ENCODE peak calls at places on chromosomes 6 and 20, in ten cellular contexts. I is breast epithelium; J is neural progenitor cell; N is lower lobe of right lung; H is brain microvascular endothelial cell; B is heart right ventricle; W is CD4-positive, CD25-positive, alpha-beta regulatory T cell; F is psoas muscle; R is ovary; X is SK-N-SH. E is an unnamed sample.

GRCh38 chr6:169288591-169288990 is 34.9 kb upstream of the THBS2 start:
- DNase-seq in F (peak; percentile 62), B (no peak), H (peak; percentile 40), W (no peak), J (no peak), R (no peak), I (no peak), X (no peak), N (no peak), E (no peak)

GRCh38 chr6:24330137-24330732 is 27.6 kb downstream of the DCDC2 start:
- DNase-seq in X (no peak), J (no peak), R (no peak), H (no peak), F (no peak), N (no peak), W (no peak), B (no peak), I (no peak), E (no peak)

GRCh38 chr6:55969501-55969900 is 94.1 kb upstream of the BMP5 start:
- DNase-seq in I (no peak), W (no peak), B (no peak), R (no peak), H (no peak), N (no peak), F (no peak), J (no peak), X (no peak), E (no peak)

GRCh38 chr6:24497254-24497989 is 2.7 kb downstream of the ALDH5A1 start:
- DNase-seq in B (no peak), H (no peak), N (no peak), F (no peak), I (no peak), J (no peak), W (no peak), R (no peak), X (no peak), E (no peak)

GRCh38 chr6:21309791-21310190 is 283.8 kb upstream of the SOX4 start:
- DNase-seq in H (no peak), B (no peak), R (no peak), I (no peak), F (no peak), W (no peak), X (no peak), J (peak; percentile 31), N (no peak), E (no peak)

GRCh38 chr6:24547243-24547642 is 52.5 kb downstream of the ALDH5A1 start:
- DNase-seq in F (no peak), X (no peak), N (no peak), H (no peak), I (no peak), B (no peak), R (no peak), W (no peak), J (peak; percentile 67), E (peak; percentile 51)

GRCh38 chr20:14935285-14935684 is 597.9 kb upstream of the FLRT3 start:
- DNase-seq in W (no peak), H (no peak), N (no peak), I (no peak), B (no peak), F (no peak), J (no peak), X (no peak), R (no peak), E (no peak)

GRCh38 chr6:133923938-133924593 is 29.0 kb upstream of the TBPL1 start:
- DNase-seq in I (peak; percentile 70), J (peak; percentile 84), W (peak; percentile 40), N (no peak), F (no peak), H (peak; percentile 84), B (no peak), R (peak; percentile 60), X (peak; percentile 62), E (peak; percentile 63)

GRCh38 chr20:45322952-45323383 is 14.9 kb upstream of the MATN4 start:
- DNase-seq in N (peak; percentile 78), W (no peak), B (no peak), I (no peak), H (no peak), X (no peak), F (peak; percentile 90), R (no peak), J (no peak), E (peak; percentile 67)

GRCh38 chr6:141562181-141562800 is 570.4 kb upstream of the GJE1 start:
- DNase-seq in R (peak; percentile 27), I (no peak), N (peak; percentile 42), J (peak; percentile 56), W (no peak), F (peak; percentile 55), B (peak; percentile 49), X (peak; percentile 2), H (peak; percentile 5), E (peak; percentile 28)

GRCh38 chr6:37381579-37381978 is 27.8 kb downstream of the RNF8 start:
- DNase-seq in N (no peak), W (no peak), R (no peak), I (no peak), X (peak; percentile 47), F (no peak), H (peak; percentile 31), J (peak; percentile 70), B (no peak), E (peak; percentile 70)

GRCh38 chr6:131954775-131955107 is 3.6 kb upstream of the CCN2 start:
- DNase-seq in R (peak; percentile 36), X (no peak), J (no peak), N (peak; percentile 63), F (no peak), I (peak; percentile 68), H (peak; percentile 99), B (no peak), W (no peak), E (no peak)

GRCh38 chr6:3825331-3825831 is 23.8 kb upstream of the FAM50B start:
- DNase-seq in X (no peak), W (no peak), R (peak; percentile 44), N (peak; percentile 69), F (peak; percentile 71), B (peak; percentile 53), H (peak; percentile 85), J (peak; percentile 63), I (peak; percentile 72), E (peak; percentile 81)

GRCh38 chr6:134816300-134816699 is 133.6 kb downstream of the ALDH8A1 start:
- DNase-seq in B (no peak), J (no peak), R (no peak), H (no peak), X (no peak), W (no peak), I (no peak), F (no peak), N (no peak), E (no peak)

GRCh38 chr6:42978487-42978792 is 541 bp downstream of the PEX6 start:
- DNase-seq in H (peak; percentile 6), I (no peak), F (peak; percentile 83), R (peak; percentile 36), J (peak; percentile 48), N (peak; percentile 57), W (no peak), X (no peak), B (peak; percentile 33), E (peak; percentile 83)

GRCh38 chr6:87333591-87334181 is 4.6 kb upstream of the GJB7 start:
- DNase-seq in N (no peak), H (peak; percentile 27), W (no peak), X (no peak), F (no peak), I (no peak), B (no peak), R (no peak), J (no peak), E (no peak)

GRCh38 chr6:63224179-63224578 is 12.9 kb downstream of the FKBP1C start:
- DNase-seq in F (no peak), X (no peak), R (no peak), J (no peak), I (no peak), W (no peak), H (no peak), N (no peak), B (no peak), E (no peak)

DNA sequence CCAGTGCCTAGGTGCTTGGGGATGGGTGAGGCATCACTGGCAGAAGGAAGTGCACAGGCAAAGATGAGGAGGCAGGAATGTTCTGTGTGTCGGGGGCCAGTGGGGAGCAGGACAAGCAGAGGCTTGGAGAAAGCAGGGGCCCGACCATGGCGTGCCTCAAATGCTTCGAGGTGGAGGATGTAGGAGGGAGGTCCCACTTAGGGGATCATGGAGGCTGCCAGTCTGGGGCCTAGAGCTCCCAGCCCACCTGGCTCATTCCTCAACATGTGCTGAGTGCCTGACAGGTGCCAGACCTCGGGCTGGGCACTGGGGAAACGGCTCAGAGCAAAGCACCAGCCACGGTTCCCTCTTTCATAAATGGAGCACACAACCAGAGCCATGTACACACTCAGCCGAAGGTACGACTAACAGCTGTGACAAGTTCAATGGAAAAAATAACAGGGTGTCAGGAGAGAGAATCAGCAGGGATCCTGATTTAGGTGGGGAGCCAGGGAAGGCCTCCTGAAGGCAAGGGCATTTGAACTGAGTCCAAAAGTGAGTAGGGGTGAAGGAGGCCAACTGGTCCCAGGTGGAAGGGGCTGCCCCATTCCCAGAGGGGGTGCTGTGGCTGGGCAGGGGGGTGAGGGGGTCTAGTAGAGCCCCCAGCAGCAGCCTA is 113.2 kb downstream of the TOX2 start:
- DNase-seq in W (no peak), R (no peak), B (no peak), F (no peak), H (no peak), X (no peak), J (no peak), I (no peak), N (no peak), E (no peak)
- H3K4me3 ChIP-seq in W (no peak overlapping the region), R (no peak overlapping the region), B (no peak overlapping the region), F (no peak overlapping the region), H (no peak overlapping the region), X (no peak overlapping the region), J (no peak overlapping the region), I (no peak overlapping the region), N (no peak overlapping the region), E (no peak overlapping the region)

GRCh38 chr20:35558416-35558815 is 16.5 kb downstream of the ERGIC3 start:
- DNase-seq in X (no peak), B (no peak), H (no peak), I (no peak), F (peak; percentile 22), J (no peak), N (no peak), R (no peak), W (no peak), E (no peak)
- H3K36me3 ChIP-seq in X (peaks cover 38% of the 10 kb centered on the region), B (peaks cover 8% of the 10 kb centered on the region), H (peaks cover 38% of the 10 kb centered on the region), I (peaks cover 6% of the 10 kb centered on the region), F (peaks cover 52% of the 10 kb centered on the region), J (no peaks in the 10 kb centered on the region), N (peaks cover 51% of the 10 kb centered on the region), R (no peaks in the 10 kb centered on the region), W (peaks cover 32% of the 10 kb centered on the region), E (peaks cover 29% of the 10 kb centered on the region)

DNA sequence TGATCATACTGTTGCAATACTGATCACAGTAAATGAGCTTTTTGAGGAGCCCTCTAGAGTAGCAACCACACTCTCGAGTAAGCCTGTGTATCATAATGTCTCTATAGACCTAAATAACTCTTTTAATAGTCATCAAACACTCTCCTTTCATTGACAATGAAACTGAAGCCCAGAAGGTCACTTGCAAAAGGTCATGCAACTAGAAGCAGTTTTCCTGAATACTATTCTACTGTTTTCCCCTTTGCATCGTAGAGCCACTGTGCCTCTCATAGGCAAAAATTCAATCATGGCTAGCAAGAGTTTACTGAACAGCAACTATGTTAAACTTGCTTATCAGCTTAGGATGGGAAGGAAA is 105.3 kb downstream of the HIVEP2 start:
- DNase-seq in X (no peak), W (no peak), N (no peak), R (no peak), J (no peak), F (no peak), B (no peak), H (no peak), I (no peak), E (no peak)
- H3K4me3 ChIP-seq in X (no peak overlapping the region), W (peak overlapping the region; percentile 69), N (no peak overlapping the region), R (no peak overlapping the region), J (no peak overlapping the region), F (no peak overlapping the region), B (no peak overlapping the region), H (no peak overlapping the region), I (no peak overlapping the region), E (no peak overlapping the region)

GRCh38 chr20:51434026-51434425 is 108.5 kb downstream of the NFATC2 start:
- DNase-seq in W (no peak), F (no peak), H (no peak), R (no peak), X (no peak), N (no peak), I (no peak), B (no peak), J (no peak), E (no peak)
- H3K36me3 ChIP-seq in W (peaks cover 83% of the 10 kb centered on the region), F (peaks cover 31% of the 10 kb centered on the region), H (no peaks in the 10 kb centered on the region), R (no peaks in the 10 kb centered on the region), X (no peaks in the 10 kb centered on the region), N (peaks cover 23% of the 10 kb centered on the region), I (no peaks in the 10 kb centered on the region), B (no peaks in the 10 kb centered on the region), J (no peaks in the 10 kb centered on the region), E (no peaks in the 10 kb centered on the region)